ENCODE peak calls at places on chromosomes 13 and 19, in nine cellular contexts. Y is activated CD4-positive, alpha-beta T cell treated with anti-CD3 and anti-CD28 coated beads, Interleukin-2, amount 10 ng/mL, durations not matched to agents 7 days and 5 days; U is stromal cell of bone marrow; V is RCC 7860; G is kidney tubule cell; X is COR-L47; S is T-helper 9 cell; W is EL; Q is endodermal cell. I is an unnamed sample.

GRCh38 chr13:111120422-111120821 is 5.3 kb downstream of the ARHGEF7 start:
- DNase-seq in S (no peak), Q (no peak), Y (no peak), V (no peak), G (no peak), W (no peak), X (no peak), U (no peak), I (no peak)

GRCh38 chr19:58544591-58545285 is 874 bp downstream of the TRIM28 start:
- DNase-seq in X (no peak), Q (no peak), S (peak), W (no peak), V (no peak), U (peak), G (no peak), Y (peak), I (peak)

GRCh38 chr13:20193924-20194631 is 1.3 kb upstream of the GJB2 start:
- DNase-seq in W (no peak), Y (no peak), V (no peak), U (no peak), G (no peak), Q (peak), S (no peak), X (no peak), I (no peak)

GRCh38 chr13:40665061-40665753 is 1.2 kb downstream of the FOXO1 start:
- DNase-seq in Y (peak), X (no peak), Q (peak), U (no peak), S (peak), G (peak), V (no peak), W (peak), I (peak)

GRCh38 chr19:48815870-48816501 is 5.2 kb upstream of the BCAT2 start:
- DNase-seq in X (peak), U (no peak), S (no peak), G (peak), Y (no peak), W (no peak), Q (no peak), V (no peak), I (no peak)

GRCh38 chr19:3474015-3474414 is 6.3 kb downstream of the SMIM24 start:
- DNase-seq in W (no peak), G (no peak), Q (no peak), U (no peak), Y (no peak), X (no peak), V (no peak), S (no peak), I (no peak)

GRCh38 chr13:46662690-46663089 is 109.7 kb downstream of the LRCH1 start:
- DNase-seq in V (no peak), U (no peak), Q (no peak), X (no peak), Y (no peak), G (no peak), S (no peak), W (no peak), I (no peak)

GRCh38 chr19:39438270-39438934 is 2.7 kb upstream of the RPS16 start:
- DNase-seq in Q (no peak), Y (no peak), X (no peak), V (peak), W (peak), S (no peak), G (peak), U (no peak), I (no peak)

GRCh38 chr19:33499671-33500506 is 21.7 kb downstream of the PEPD start:
- DNase-seq in S (no peak), W (no peak), G (no peak), Y (no peak), X (no peak), V (no peak), U (no peak), Q (no peak), I (no peak)

GRCh38 chr19:35629332-35629633 is 447 bp downstream of the RBM42 start:
- DNase-seq in S (no peak), Q (no peak), X (no peak), V (no peak), Y (no peak), G (no peak), U (no peak), W (no peak), I (no peak)

GRCh38 chr13:33799950-33800592 is 17.9 kb upstream of the RFC3 start:
- DNase-seq in G (peak), W (peak), Y (no peak), V (peak), Q (no peak), U (peak), S (no peak), X (peak), I (no peak)

GRCh38 chr13:113655358-113656014 is 2.5 kb downstream of the ATP4B start:
- DNase-seq in Q (peak), V (no peak), U (no peak), S (no peak), X (no peak), W (no peak), G (peak), Y (no peak), I (no peak)

GRCh38 chr13:25215253-25215575 is 43.1 kb upstream of the AMER2 start:
- DNase-seq in G (peak), V (peak), Y (no peak), Q (no peak), W (peak), X (no peak), U (no peak), S (no peak), I (no peak)

GRCh38 chr19:11435833-11436313 is 438 bp downstream of the PRKCSH start:
- DNase-seq in V (no peak), Q (no peak), W (peak), Y (peak), S (no peak), U (no peak), X (no peak), G (peak), I (no peak)

GRCh38 chr13:40113644-40114304 is 458.3 kb downstream of the COG6 start:
- DNase-seq in U (no peak), W (no peak), Q (no peak), V (no peak), X (no peak), S (no peak), Y (no peak), G (no peak), I (no peak)

GRCh38 chr13:71067164-71067815 is 799.7 kb downstream of the DACH1 start:
- DNase-seq in S (no peak), W (no peak), X (no peak), Y (no peak), U (no peak), G (no peak), Q (peak), V (no peak), I (no peak)

I was measured in left cardiac atrium.